ENCODE peak calls at places on chromosomes 13 and 19, in seven cellular contexts. T, P, S, X, G, O and U are unnamed samples.
A peak's percentile ranks its signal among the peaks of the same experiment; 100 is the strongest.

GRCh38 chr13:24348797-24349515 is 39.6 kb downstream of the C1QTNF9 start:
- DNase-seq in T (no peak), P (no peak), S (no peak), X (no peak), G (no peak), O (no peak), U (peak; percentile 68)

GRCh38 chr13:99382428-99383133 is 75.4 kb upstream of the GPR183 start:
- DNase-seq in T (no peak), P (no peak), S (no peak), X (no peak), G (no peak), O (peak; percentile 36), U (no peak)

GRCh38 chr19:34669305-34669704 is 7.7 kb downstream of the SCGB2B2 start:
- DNase-seq in T (no peak), P (no peak), S (peak; percentile 37), X (no peak), G (no peak), O (no peak), U (no peak)

GRCh38 chr19:35349614-35350521 is 2.2 kb downstream of the FFAR1 start:
- DNase-seq in T (no peak), P (peak; percentile 4), S (peak; percentile 68), X (no peak), G (peak; percentile 45), O (peak; percentile 33), U (peak; percentile 37)

GRCh38 chr13:48431431-48431830 is 18.5 kb upstream of the LPAR6 start:
- DNase-seq in T (no peak), P (no peak), S (no peak), X (no peak), G (no peak), O (no peak), U (no peak)

GRCh38 chr13:43911871-43912270 is 32.2 kb downstream of the LACC1 start:
- DNase-seq in T (no peak), P (no peak), S (no peak), X (no peak), G (no peak), O (no peak), U (no peak)

GRCh38 chr13:76672422-76672821 is 213.8 kb downstream of the KCTD12 start:
- DNase-seq in T (no peak), P (no peak), S (no peak), X (no peak), G (no peak), O (no peak), U (no peak)

GRCh38 chr19:30516111-30516510 is 143.9 kb downstream of the ZNF536 start:
- DNase-seq in T (no peak), P (no peak), S (no peak), X (no peak), G (no peak), O (no peak), U (no peak)

GRCh38 chr13:95300625-95301134 is 571 bp downstream of the ABCC4 start:
- DNase-seq in T (no peak), P (no peak), S (peak; percentile 80), X (peak; percentile 49), G (peak; percentile 76), O (peak; percentile 73), U (peak; percentile 76)

GRCh38 chr13:48879854-48880253 is 95.9 kb upstream of the FNDC3A start:
- DNase-seq in T (no peak), P (no peak), S (no peak), X (no peak), G (no peak), O (peak; percentile 47), U (no peak)

GRCh38 chr13:38705351-38705750 is 18.5 kb downstream of the FREM2 start:
- DNase-seq in T (no peak), P (no peak), S (no peak), X (no peak), G (no peak), O (no peak), U (no peak)

GRCh38 chr13:108190897-108191296 is 24.4 kb downstream of the LIG4 start:
- DNase-seq in T (no peak), P (no peak), S (no peak), X (no peak), G (no peak), O (no peak), U (no peak)

GRCh38 chr19:7326105-7326877 is 22.4 kb upstream of the ARHGEF18 start:
- DNase-seq in T (no peak), P (no peak), S (peak; percentile 24), X (no peak), G (no peak), O (peak; percentile 93), U (no peak)

DNA sequence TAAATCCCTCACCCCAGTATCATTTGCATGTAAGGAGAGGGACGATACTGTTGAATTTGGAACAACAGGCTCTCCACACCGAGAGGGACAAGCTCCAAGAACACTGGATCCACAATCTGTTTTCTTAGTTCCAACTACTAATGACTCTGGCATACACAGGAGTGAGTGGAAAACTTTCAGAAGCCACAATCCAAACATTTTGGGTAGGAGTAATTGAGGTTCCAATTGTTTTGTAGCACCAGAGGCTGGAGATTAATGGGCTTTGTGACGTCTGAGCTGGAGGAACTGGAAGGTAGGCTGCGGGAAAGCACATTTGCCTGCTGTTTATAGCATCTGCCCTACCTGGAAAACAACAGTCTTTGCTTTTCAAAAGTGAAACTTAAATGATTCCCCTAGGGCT is 156.7 kb downstream of the FLT1 start:
- DNase-seq in T (no peak), P (no peak), S (no peak), X (no peak), G (no peak), O (no peak), U (no peak)
- H3K27ac ChIP-seq in T (no peak overlapping the region), P (no peak overlapping the region), S (no peak overlapping the region), X (peak overlapping the region; percentile 38), G (peak overlapping the region; percentile 66), O (no peak overlapping the region), U (no peak overlapping the region)

GRCh38 chr19:54105796-54106195 is 3.1 kb downstream of the NDUFA3 start:
- DNase-seq in T (no peak), P (no peak), S (no peak), X (no peak), G (no peak), O (peak; percentile 35), U (peak; percentile 34)

GRCh38 chr19:54104998-54105715 is 2.5 kb downstream of the NDUFA3 start:
- DNase-seq in T (no peak), P (no peak), S (peak; percentile 56), X (no peak), G (no peak), O (no peak), U (peak; percentile 39)

GRCh38 chr19:54100560-54100959 is at the start of gene OSCAR:
- DNase-seq in T (no peak), P (no peak), S (peak; percentile 74), X (no peak), G (peak; percentile 68), O (peak; percentile 52), U (peak; percentile 66)

GRCh38 chr19:54106716-54107115 is 4.1 kb downstream of the NDUFA3 start:
- DNase-seq in T (no peak), P (no peak), S (no peak), X (no peak), G (no peak), O (no peak), U (peak; percentile 37)

DNA sequence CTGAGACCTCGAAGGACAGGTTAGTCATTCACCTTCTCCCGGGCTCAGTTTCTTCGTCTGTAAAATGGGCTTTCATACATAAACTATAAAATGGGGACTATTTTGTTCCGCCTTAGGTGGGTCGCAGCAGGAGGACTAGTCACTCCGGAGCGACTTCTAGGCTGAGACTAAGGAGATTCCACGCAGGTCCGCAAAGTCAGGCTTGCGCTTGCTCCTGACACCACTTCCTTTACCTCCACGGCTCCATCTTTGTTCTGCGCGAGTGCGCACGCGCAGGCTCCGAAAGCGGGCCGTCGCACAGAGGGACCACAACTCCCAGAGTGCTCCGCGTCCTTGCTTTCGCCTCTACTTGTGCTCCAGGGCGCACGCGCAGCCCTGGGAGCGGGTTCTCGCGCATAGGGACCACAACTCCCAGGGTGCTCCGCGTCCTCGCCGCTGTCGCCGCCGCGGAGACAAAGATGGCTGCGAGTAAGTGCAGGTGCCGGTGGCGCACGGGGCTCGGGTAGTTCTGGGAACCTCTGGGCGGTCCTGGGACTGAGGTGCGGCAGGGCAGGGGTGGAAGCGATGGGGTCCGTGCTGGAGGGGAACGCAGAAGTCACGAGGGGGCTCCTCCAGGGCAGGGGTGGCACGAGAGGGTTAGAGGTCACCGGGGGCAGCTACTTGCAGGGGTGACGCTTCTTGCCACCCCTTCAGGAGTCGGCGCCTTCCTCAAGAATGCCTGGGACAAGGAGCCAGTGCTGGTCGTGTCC is at the start of gene NDUFA3:
- DNase-seq in T (peak; percentile 99), P (peak; percentile 96), S (peak; percentile 99), X (peak; percentile 98), G (peak; percentile 99), O (peak; percentile 99), U (peak; percentile 100)
- H3K4me3 ChIP-seq in T (peak within 1 kb of the TSS; percentile 82), P (peak within 1 kb of the TSS; percentile 72), S (peak within 1 kb of the TSS; percentile 47), X (peak within 1 kb of the TSS; percentile 95), G (peak within 1 kb of the TSS; percentile 77), O (peak within 1 kb of the TSS; percentile 97), U (peak within 1 kb of the TSS; percentile 91)

GRCh38 chr19:39398297-39398864 is 7.2 kb downstream of the MED29 start:
- DNase-seq in T (no peak), P (no peak), S (peak; percentile 89), X (peak; percentile 69), G (peak; percentile 88), O (no peak), U (peak; percentile 92)
- H3K27ac ChIP-seq in T (peak overlapping the region; percentile 85), P (peak overlapping the region; percentile 63), S (peak overlapping the region; percentile 86), X (peak overlapping the region; percentile 74), G (peak overlapping the region; percentile 79), O (no peak overlapping the region), U (peak overlapping the region; percentile 88)

GRCh38 chr19:3801412-3802096 is 15.4 kb upstream of the MATK start:
- DNase-seq in T (peak; percentile 36), P (no peak), S (no peak), X (peak; percentile 43), G (peak; percentile 77), O (peak; percentile 90), U (peak; percentile 66)
- H3K4me3 ChIP-seq in T (peak overlapping the region; percentile 60), P (peak overlapping the region; percentile 34), S (no peak overlapping the region), X (peak overlapping the region; percentile 43), G (peak overlapping the region; percentile 39), O (peak overlapping the region; percentile 53), U (peak overlapping the region; percentile 33)

GRCh38 chr13:51840917-51841316 is 4.1 kb downstream of the TMEM272 start:
- DNase-seq in T (no peak), P (no peak), S (no peak), X (no peak), G (no peak), O (peak; percentile 25), U (no peak)

GRCh38 chr13:51844862-51845573 is at the start of gene TMEM272:
- DNase-seq in T (no peak), P (peak; percentile 34), S (peak; percentile 83), X (peak; percentile 61), G (peak; percentile 75), O (peak; percentile 90), U (peak; percentile 64)

GRCh38 chr13:51845574-51846318 is 769 bp upstream of the TMEM272 start:
- DNase-seq in T (no peak), P (no peak), S (no peak), X (no peak), G (no peak), O (no peak), U (no peak)

GRCh38 chr13:51841732-51842131 is 3.2 kb downstream of the TMEM272 start:
- DNase-seq in T (no peak), P (no peak), S (no peak), X (no peak), G (no peak), O (no peak), U (no peak)

GRCh38 chr13:51843529-51843928 is 1.4 kb downstream of the TMEM272 start:
- DNase-seq in T (no peak), P (no peak), S (no peak), X (no peak), G (no peak), O (peak; percentile 60), U (no peak)
- H3K27ac ChIP-seq in T (no peak overlapping the region), P (no peak overlapping the region), S (no peak overlapping the region), X (no peak overlapping the region), G (no peak overlapping the region), O (no peak overlapping the region), U (no peak overlapping the region)